ENCODE peak calls at places on chromosome 7, in four cellular contexts. K, P, U and D are unnamed samples.

GRCh38 chr7:156014808-156015207 is 202.5 kb upstream of the SHH start:
- DNase-seq in U (no peak), K (no peak), P (no peak), D (no peak)

GRCh38 chr7:19915596-19915995 is 142.2 kb upstream of the TMEM196 start:
- DNase-seq in K (no peak), U (no peak), P (no peak), D (no peak)

GRCh38 chr7:14734839-14735321 is 167.7 kb downstream of the DGKB start:
- DNase-seq in K (no peak), P (peak), U (no peak), D (no peak)

GRCh38 chr7:69654849-69655707 is 56.8 kb downstream of the AUTS2 start:
- DNase-seq in U (no peak), P (no peak), K (no peak), D (no peak)

GRCh38 chr7:75957021-75957736 is 37.2 kb downstream of the TMEM120A start:
- DNase-seq in P (peak), U (peak), K (no peak), D (no peak)

GRCh38 chr7:40604601-40605438 is 470.0 kb downstream of the SUGCT start:
- DNase-seq in U (peak), P (peak), K (peak), D (no peak)

GRCh38 chr7:78018541-78019456 is 220.2 kb downstream of the PHTF2 start:
- DNase-seq in K (no peak), P (peak), U (no peak), D (no peak)

GRCh38 chr7:124784879-124785818 is 19.6 kb upstream of the GPR37 start:
- DNase-seq in P (peak), U (peak), K (peak), D (no peak)

GRCh38 chr7:157139142-157140117 is 704 bp downstream of the UBE3C start:
- DNase-seq in K (no peak), U (no peak), P (peak), D (no peak)

GRCh38 chr7:128210590-128211570 is 30.2 kb upstream of the LEP start:
- DNase-seq in P (no peak), K (no peak), U (no peak), D (no peak)

GRCh38 chr7:150722403-150723065 is 6.1 kb downstream of the GIMAP1 start:
- DNase-seq in U (no peak), P (no peak), K (no peak), D (no peak)

GRCh38 chr7:35570926-35571325 is 124.0 kb downstream of the HERPUD2 start:
- DNase-seq in K (no peak), P (no peak), U (no peak), D (no peak)

GRCh38 chr7:66352071-66352470 is 146.9 kb downstream of the TPST1 start:
- DNase-seq in U (no peak), P (peak), K (no peak), D (no peak)

GRCh38 chr7:69776611-69777010 is 178.3 kb downstream of the AUTS2 start:
- DNase-seq in K (no peak), U (no peak), P (no peak), D (no peak)

GRCh38 chr7:71775648-71776047 is 636.5 kb downstream of the CALN1 start:
- DNase-seq in K (no peak), P (no peak), U (no peak), D (no peak)

GRCh38 chr7:142620375-142620774 is 128.9 kb upstream of the PRSS1 start:
- DNase-seq in U (no peak), K (no peak), P (no peak), D (no peak)
- TF ChIP-seq CBFB in U (no peak), K (no peak), P (no peak), D (no peak)

GRCh38 chr7:106101726-106102125 is 10.4 kb downstream of the SYPL1 start:
- DNase-seq in K (no peak), U (no peak), P (no peak), D (no peak)
- TF ChIP-seq CBFB in K (no peak), U (no peak), P (no peak), D (no peak)

GRCh38 chr7:106775552-106775936 is 89.5 kb upstream of the PIK3CG start:
- DNase-seq in U (no peak), K (peak), P (no peak), D (no peak)
- TF ChIP-seq CBFB in U (no peak), K (no peak), P (no peak), D (no peak)

GRCh38 chr7:80145780-80146422 is 11.3 kb downstream of the GNAI1 start:
- DNase-seq in P (no peak), U (no peak), K (no peak), D (no peak)
- TF ChIP-seq CBFB in P (no peak), U (no peak), K (no peak), D (no peak)

DNA sequence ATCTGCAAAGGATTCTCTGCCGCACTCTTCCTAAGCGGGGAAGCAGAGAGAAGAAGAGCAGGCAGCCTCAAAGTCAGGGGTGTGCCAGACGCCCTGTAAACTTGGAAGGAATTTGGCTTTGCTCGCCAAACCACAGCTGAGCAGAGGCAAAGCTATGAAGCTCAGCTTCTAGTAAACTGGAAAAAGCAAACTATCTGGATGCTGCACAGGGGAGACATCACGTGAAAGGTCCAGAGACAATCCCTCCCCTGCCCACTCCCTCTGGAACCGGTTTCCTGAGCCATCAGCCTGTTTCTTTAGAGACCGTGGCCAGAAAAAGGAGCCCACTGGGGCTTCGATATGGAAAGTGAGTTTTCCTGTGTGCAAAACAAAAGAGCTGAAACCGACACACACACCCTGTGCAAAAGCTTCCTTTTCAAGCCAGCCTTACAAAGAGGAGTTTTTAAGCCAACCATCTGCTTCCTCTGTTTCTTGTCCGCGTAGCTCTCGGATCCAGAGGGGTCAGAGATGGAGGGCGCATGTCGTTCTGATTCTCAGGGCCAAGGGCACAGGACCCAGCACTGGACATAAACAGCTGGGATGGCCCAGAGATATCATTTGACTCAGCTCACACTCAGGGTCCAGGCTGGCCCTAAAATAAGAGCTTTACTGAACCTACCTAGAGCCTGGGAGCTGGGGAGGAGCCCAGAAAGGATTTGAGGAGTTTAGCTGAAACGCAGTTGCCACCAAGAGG is 58.2 kb upstream of the DNAAF5 start:
- DNase-seq in U (no peak), P (no peak), K (no peak), D (no peak)
- TF ChIP-seq CBFB in U (no peak), P (no peak), K (no peak), D (no peak)

DNA sequence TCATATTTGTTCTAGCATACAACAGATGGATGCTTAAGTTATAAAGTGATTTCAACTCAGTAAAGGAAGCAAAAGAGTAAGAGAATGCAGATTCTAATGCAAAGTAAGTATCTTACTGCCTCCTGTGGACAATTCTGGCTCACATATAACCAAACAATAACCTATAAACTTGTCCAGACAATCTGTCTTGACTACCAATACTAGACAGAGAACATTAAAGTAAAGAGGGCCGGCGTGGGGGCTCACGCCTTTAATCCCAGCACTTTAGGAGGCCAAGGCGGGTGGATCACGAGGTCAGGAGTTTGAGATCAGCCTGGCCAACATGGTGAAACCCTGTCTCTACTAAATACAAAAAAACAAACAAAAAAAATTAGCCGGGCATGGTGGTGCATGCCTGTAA is 329.3 kb downstream of the CACNA2D1 start:
- DNase-seq in P (no peak), K (no peak), U (no peak), D (no peak)
- TF ChIP-seq CBFB in P (no peak), K (no peak), U (no peak), D (no peak)

DNA sequence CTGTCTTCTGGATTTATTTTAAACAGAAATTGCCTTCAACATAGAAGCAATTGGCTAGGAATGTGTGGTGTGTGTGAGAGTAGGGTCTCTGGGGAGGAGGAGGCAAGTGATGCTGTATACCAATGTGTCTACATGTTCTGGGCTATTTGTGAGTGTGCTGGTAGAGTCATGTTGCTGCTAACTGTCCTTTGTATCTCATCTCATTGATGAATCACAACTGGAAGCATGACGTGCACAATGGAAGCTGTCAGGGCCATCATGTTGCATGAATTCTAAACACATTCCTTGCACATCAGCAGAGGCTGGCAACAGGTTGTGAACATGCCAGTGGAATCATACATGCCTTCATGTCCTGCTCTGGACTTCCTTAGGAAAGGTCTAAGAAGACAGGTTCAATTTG is 199.7 kb downstream of the BMPER start:
- DNase-seq in U (no peak), K (no peak), P (no peak), D (no peak)
- TF ChIP-seq CBFB in U (no peak), K (no peak), P (no peak), D (no peak)

DNA sequence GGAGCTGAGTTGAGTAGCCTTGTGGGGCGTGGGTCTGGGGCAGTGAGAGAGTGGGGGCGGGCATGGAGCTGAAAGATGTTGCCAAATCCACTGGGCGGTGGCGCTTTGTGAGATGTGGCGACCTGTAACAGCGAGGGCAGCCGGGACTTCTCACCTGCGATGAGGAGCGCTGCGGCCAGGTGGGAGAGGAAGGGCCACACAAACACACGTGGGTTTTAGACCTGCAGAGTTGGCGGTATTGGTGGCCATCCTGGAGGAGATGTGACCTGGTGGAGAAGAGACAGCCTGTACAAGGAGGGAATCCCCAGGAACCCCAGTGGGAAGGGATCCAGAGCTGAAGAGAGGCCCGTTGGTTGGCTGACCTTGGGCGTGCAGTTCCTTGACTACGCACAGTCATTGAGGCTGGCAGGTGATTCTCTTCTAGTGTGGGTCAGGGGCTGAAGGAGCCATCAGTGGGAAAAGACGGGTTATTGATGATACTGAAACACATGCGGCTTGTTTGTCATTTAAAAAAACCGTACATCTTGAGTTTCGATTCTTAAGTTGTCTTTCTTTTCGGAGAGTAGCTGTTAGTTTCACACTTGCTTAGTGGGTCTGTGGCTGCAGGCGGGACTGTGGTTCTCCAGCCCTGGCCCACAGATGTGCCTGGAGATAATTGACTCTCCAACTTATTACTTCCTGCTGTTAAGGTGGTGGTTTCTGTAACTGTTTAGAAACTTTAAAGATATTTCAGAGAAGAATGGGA is 2.4 kb downstream of the CHST12 start:
- DNase-seq in K (no peak), U (no peak), P (no peak), D (peak)
- TF ChIP-seq CBFB in K (no peak), U (no peak), P (no peak), D (peak)